ENCODE peak calls at places on chromosomes 5 and 9, in four cellular contexts. B, A, G and K are unnamed samples.

GRCh38 chr5:40775085-40775845 is 19.5 kb upstream of the TTC33 start:
- DNase-seq in G (no peak), B (no peak), A (no peak), K (no peak)

GRCh38 chr9:91164724-91165520 is 196.8 kb downstream of the AUH start:
- DNase-seq in B (peak; percentile 90), A (peak; percentile 81), G (peak; percentile 14), K (no peak)

GRCh38 chr5:90909091-90909503 is 350.5 kb downstream of the ADGRV1 start:
- DNase-seq in A (no peak), B (no peak), G (no peak), K (no peak)

GRCh38 chr9:135069556-135070197 is 17.8 kb upstream of the OLFM1 start:
- DNase-seq in A (no peak), G (peak; percentile 5), B (peak; percentile 21), K (no peak)

GRCh38 chr9:113599647-113600476 is 136.3 kb downstream of the RGS3 start:
- DNase-seq in B (peak; percentile 70), A (no peak), G (no peak), K (no peak)

GRCh38 chr5:77087484-77088291 is 603 bp upstream of the ZBED3 start:
- DNase-seq in A (no peak), G (no peak), B (peak; percentile 65), K (peak; percentile 3)

GRCh38 chr9:91234523-91234922 is 127.2 kb downstream of the AUH start:
- DNase-seq in G (no peak), B (no peak), A (no peak), K (no peak)

GRCh38 chr9:75892168-75892901 is 1.9 kb downstream of the PCSK5 start:
- DNase-seq in A (no peak), B (peak; percentile 73), G (no peak), K (peak; percentile 52)

GRCh38 chr5:150082364-150082763 is 4.0 kb downstream of the CSF1R start:
- DNase-seq in A (no peak), B (no peak), G (no peak), K (no peak)

GRCh38 chr5:448061-448765 is 5.2 kb downstream of the EXOC3 start:
- DNase-seq in A (no peak), G (no peak), B (peak; percentile 92), K (no peak)

GRCh38 chr5:446864-447263 is 3.9 kb downstream of the EXOC3 start:
- DNase-seq in A (peak; percentile 24), G (no peak), B (peak; percentile 23), K (peak; percentile 34)

GRCh38 chr5:447501-447900 is 4.5 kb downstream of the EXOC3 start:
- DNase-seq in A (no peak), B (peak; percentile 35), G (no peak), K (no peak)

GRCh38 chr5:448766-449090 is 5.8 kb downstream of the EXOC3 start:
- DNase-seq in B (no peak), G (no peak), A (no peak), K (no peak)

GRCh38 chr5:449151-449550 is 6.2 kb downstream of the EXOC3 start:
- DNase-seq in G (no peak), A (no peak), B (no peak), K (no peak)
- H3K36me3 ChIP-seq in G (peaks cover 87% of the 10 kb centered on the region), A (peaks cover 58% of the 10 kb centered on the region), B (peaks cover 15% of the 10 kb centered on the region), K (peaks cover 52% of the 10 kb centered on the region)

GRCh38 chr5:157327771-157328170 is 61.8 kb downstream of the CYFIP2 start:
- DNase-seq in B (no peak), A (no peak), G (no peak), K (no peak)
- H3K36me3 ChIP-seq in B (no peaks in the 10 kb centered on the region), A (no peaks in the 10 kb centered on the region), G (peaks cover 51% of the 10 kb centered on the region), K (peaks cover 33% of the 10 kb centered on the region)

DNA sequence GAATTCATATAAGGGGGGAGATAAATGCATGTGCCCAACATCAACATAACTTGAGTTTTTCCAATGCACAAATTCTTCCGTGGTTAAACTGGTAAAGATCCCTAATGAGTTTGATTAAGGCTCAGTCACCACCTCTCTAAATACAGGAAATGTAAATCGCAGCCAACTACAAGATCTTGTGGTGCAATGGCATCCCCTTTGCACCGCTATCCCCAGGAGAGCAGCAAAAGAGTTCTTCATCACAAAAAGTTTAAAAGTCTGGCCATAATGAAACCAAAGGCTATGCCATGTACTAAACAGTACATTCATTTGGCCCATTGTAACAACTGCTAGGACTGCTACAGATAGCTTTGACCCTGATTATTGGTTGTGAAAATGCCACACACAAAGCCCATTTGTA is 44.6 kb downstream of the ZNF608 start:
- DNase-seq in G (no peak), A (no peak), B (no peak), K (no peak)
- H3K36me3 ChIP-seq in G (no peaks in the 10 kb centered on the region), A (no peaks in the 10 kb centered on the region), B (no peaks in the 10 kb centered on the region), K (no peaks in the 10 kb centered on the region)

DNA sequence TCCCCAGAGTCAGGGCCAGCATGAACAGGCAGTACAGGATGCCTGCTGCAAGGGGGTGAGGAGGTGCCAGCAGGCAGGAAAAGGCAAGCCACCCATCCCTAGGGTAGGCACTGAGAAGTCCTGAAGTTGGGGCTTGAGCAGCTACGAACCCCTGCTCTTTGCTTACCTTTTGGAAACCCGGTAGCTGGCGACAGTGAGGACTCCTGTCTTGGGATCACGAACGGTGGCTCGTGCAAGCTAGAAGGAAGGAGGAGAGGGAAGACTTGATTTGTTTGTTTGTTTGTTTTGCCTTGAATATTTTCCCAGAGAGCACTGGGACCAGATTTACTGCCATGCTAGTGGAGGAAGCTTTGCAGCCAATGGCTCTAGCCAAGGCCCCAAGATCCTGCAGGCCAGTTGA is 23.7 kb downstream of the P4HA2 start:
- DNase-seq in B (no peak), A (no peak), G (no peak), K (no peak)
- H3K36me3 ChIP-seq in B (peaks cover 8% of the 10 kb centered on the region), A (peaks cover 29% of the 10 kb centered on the region), G (peaks cover 84% of the 10 kb centered on the region), K (no peaks in the 10 kb centered on the region)

GRCh38 chr5:160772854-160773253 is 79.2 kb downstream of the ATP10B start:
- DNase-seq in A (no peak), B (no peak), G (no peak), K (no peak)
- H3K36me3 ChIP-seq in A (no peaks in the 10 kb centered on the region), B (no peaks in the 10 kb centered on the region), G (no peaks in the 10 kb centered on the region), K (no peaks in the 10 kb centered on the region)

GRCh38 chr5:106822851-106823250 is 847.9 kb downstream of the EFNA5 start:
- DNase-seq in G (no peak), B (no peak), A (no peak), K (no peak)

GRCh38 chr5:106818552-106818951 is 852.2 kb downstream of the EFNA5 start:
- DNase-seq in G (no peak), A (no peak), B (no peak), K (no peak)
- H3K36me3 ChIP-seq in G (no peaks in the 10 kb centered on the region), A (no peaks in the 10 kb centered on the region), B (no peaks in the 10 kb centered on the region), K (no peaks in the 10 kb centered on the region)